ENCODE peak calls at places on chromosomes 13 and 19, in eight cellular contexts. N is renal cortical epithelial cell, A is A673, D is erythroblast, E is activated T-cell treated with anti-CD3 and anti-CD28 coated beads for 24 hours, H is HFF-Myc, L is stromal cell of bone marrow, W is pulmonary artery endothelial cell. J is an unnamed sample.

GRCh38 chr19:35495107-35496064 is 5.1 kb upstream of the KRTDAP start:
- DNase-seq in N (peak; percentile 36), A (peak; percentile 76), D (peak; percentile 50), E (peak; percentile 67), H (peak; percentile 15), L (peak; percentile 29), W (no peak), J (peak; percentile 84)

GRCh38 chr19:38265213-38265861 is 964 bp downstream of the SPINT2 start:
- DNase-seq in N (peak; percentile 52), A (no peak), D (peak; percentile 63), E (no peak), H (no peak), L (no peak), W (no peak), J (peak; percentile 82)

GRCh38 chr13:34114581-34114980 is 296.6 kb downstream of the RFC3 start:
- DNase-seq in N (no peak), A (no peak), D (no peak), E (no peak), H (no peak), L (no peak), W (no peak), J (no peak)

GRCh38 chr19:55070755-55071502 is 4.7 kb upstream of the EPS8L1 start:
- DNase-seq in N (peak; percentile 78), A (no peak), D (no peak), E (no peak), H (no peak), L (peak; percentile 43), W (no peak), J (no peak)

GRCh38 chr13:28347456-28348371 is 147.2 kb downstream of the FLT1 start:
- DNase-seq in N (no peak), A (no peak), D (peak; percentile 23), E (no peak), H (no peak), L (no peak), W (no peak), J (no peak)

GRCh38 chr13:19239114-19239860 is 57.7 kb upstream of the TUBA3C start:
- DNase-seq in N (no peak), A (no peak), D (no peak), E (no peak), H (no peak), L (no peak), W (no peak), J (no peak)

GRCh38 chr13:98706446-98707110 is 45.9 kb downstream of the SLC15A1 start:
- DNase-seq in N (peak; percentile 58), A (no peak), D (peak; percentile 18), E (no peak), H (no peak), L (no peak), W (no peak), J (no peak)

GRCh38 chr13:68190826-68191225 is 960.7 kb upstream of the PCDH9 start:
- DNase-seq in N (peak; percentile 89), A (no peak), D (peak; percentile 40), E (no peak), H (no peak), L (peak; percentile 7), W (no peak), J (no peak)

GRCh38 chr19:40862785-40863184 is 12.5 kb upstream of the CYP2A6 start:
- DNase-seq in N (peak; percentile 11), A (no peak), D (no peak), E (no peak), H (peak; percentile 10), L (peak; percentile 58), W (no peak), J (no peak)

GRCh38 chr13:41006951-41007350 is 12.2 kb downstream of the ELF1 start:
- DNase-seq in N (no peak), A (no peak), D (peak; percentile 92), E (no peak), H (no peak), L (no peak), W (no peak), J (no peak)

GRCh38 chr13:104837756-104838155 is 1697.7 kb downstream of the EFNB2 start:
- DNase-seq in N (no peak), A (peak; percentile 11), D (no peak), E (no peak), H (no peak), L (no peak), W (no peak), J (no peak)

GRCh38 chr19:15631817-15632216 is 8.9 kb upstream of the CYP4F3 start:
- DNase-seq in N (no peak), A (peak; percentile 54), D (peak; percentile 44), E (no peak), H (no peak), L (no peak), W (no peak), J (no peak)

GRCh38 chr19:49845433-49845832 is 5.5 kb upstream of the PTOV1 start:
- DNase-seq in N (no peak), A (no peak), D (no peak), E (no peak), H (no peak), L (no peak), W (no peak), J (no peak)

GRCh38 chr13:105059786-105060185 is 1475.7 kb downstream of the EFNB2 start:
- DNase-seq in N (no peak), A (no peak), D (no peak), E (no peak), H (no peak), L (no peak), W (no peak), J (no peak)

GRCh38 chr13:34420975-34421719 is 520.9 kb upstream of the NBEA start:
- DNase-seq in N (no peak), A (no peak), D (no peak), E (no peak), H (no peak), L (no peak), W (no peak), J (no peak)

GRCh38 chr19:3480383-3481091 is at the start of gene SMIM24:
- DNase-seq in N (no peak), A (no peak), D (no peak), E (no peak), H (no peak), L (no peak), W (no peak), J (no peak)

GRCh38 chr19:45440873-45441654 is 17.3 kb upstream of the ERCC1 start:
- DNase-seq in N (no peak), A (peak; percentile 60), D (peak; percentile 27), E (no peak), H (no peak), L (no peak), W (no peak), J (no peak)